ENCODE peak calls at places on chromosomes 5 and 9, in six cellular contexts. R is left ventricle myocardium inferior, O is neural crest cell, U is tibial nerve, S is body of pancreas, B is left lung. N is an unnamed sample.

GRCh38 chr9:132268725-132269352 is 85.9 kb downstream of the SETX start:
- DNase-seq in R (peak), O (peak), U (peak), S (peak), B (peak), N (peak)

GRCh38 chr5:88944751-88945507 is 61.9 kb upstream of the MEF2C start:
- DNase-seq in R (no peak), O (no peak), U (no peak), S (no peak), B (no peak), N (no peak)

GRCh38 chr9:121434946-121435345 is 64.7 kb downstream of the GGTA1 start:
- DNase-seq in R (no peak), O (no peak), U (no peak), S (no peak), B (no peak), N (no peak)

GRCh38 chr5:74028406-74028805 is 402.4 kb downstream of the ARHGEF28 start:
- DNase-seq in R (no peak), O (no peak), U (no peak), S (no peak), B (no peak), N (no peak)

GRCh38 chr9:36781532-36781931 is 208.8 kb downstream of the MELK start:
- DNase-seq in R (no peak), O (no peak), U (no peak), S (no peak), B (no peak), N (no peak)

GRCh38 chr5:107322936-107323335 is 347.8 kb downstream of the EFNA5 start:
- DNase-seq in R (no peak), O (no peak), U (no peak), S (no peak), B (no peak), N (no peak)

GRCh38 chr5:80688648-80689420 is 34.1 kb upstream of the DHFR start:
- DNase-seq in R (no peak), O (no peak), U (no peak), S (no peak), B (no peak), N (no peak)

GRCh38 chr9:127569819-127570401 is 42.2 kb upstream of the STXBP1 start:
- DNase-seq in R (no peak), O (no peak), U (no peak), S (peak), B (no peak), N (no peak)

GRCh38 chr5:82594097-82594496 is 315.9 kb upstream of the RPS23 start:
- DNase-seq in R (no peak), O (no peak), U (no peak), S (no peak), B (no peak), N (no peak)

GRCh38 chr9:22049411-22049810 is 40.3 kb upstream of the CDKN2B start:
- DNase-seq in R (no peak), O (no peak), U (peak), S (no peak), B (no peak), N (no peak)

GRCh38 chr5:163894645-163895044 is 389.2 kb downstream of the MAT2B start:
- DNase-seq in R (no peak), O (no peak), U (no peak), S (no peak), B (no peak), N (no peak)

GRCh38 chr5:102922111-102922510 is 167.0 kb downstream of the PAM start:
- DNase-seq in R (no peak), O (no peak), U (no peak), S (no peak), B (no peak), N (no peak)

GRCh38 chr5:133589286-133589685 is 23.1 kb downstream of the FSTL4 start:
- DNase-seq in R (no peak), O (no peak), U (no peak), S (no peak), B (no peak), N (no peak)
- TF ChIP-seq CTCF in R (no peak), O (no peak), U (no peak), S (no peak), B (no peak), N (no peak)

DNA sequence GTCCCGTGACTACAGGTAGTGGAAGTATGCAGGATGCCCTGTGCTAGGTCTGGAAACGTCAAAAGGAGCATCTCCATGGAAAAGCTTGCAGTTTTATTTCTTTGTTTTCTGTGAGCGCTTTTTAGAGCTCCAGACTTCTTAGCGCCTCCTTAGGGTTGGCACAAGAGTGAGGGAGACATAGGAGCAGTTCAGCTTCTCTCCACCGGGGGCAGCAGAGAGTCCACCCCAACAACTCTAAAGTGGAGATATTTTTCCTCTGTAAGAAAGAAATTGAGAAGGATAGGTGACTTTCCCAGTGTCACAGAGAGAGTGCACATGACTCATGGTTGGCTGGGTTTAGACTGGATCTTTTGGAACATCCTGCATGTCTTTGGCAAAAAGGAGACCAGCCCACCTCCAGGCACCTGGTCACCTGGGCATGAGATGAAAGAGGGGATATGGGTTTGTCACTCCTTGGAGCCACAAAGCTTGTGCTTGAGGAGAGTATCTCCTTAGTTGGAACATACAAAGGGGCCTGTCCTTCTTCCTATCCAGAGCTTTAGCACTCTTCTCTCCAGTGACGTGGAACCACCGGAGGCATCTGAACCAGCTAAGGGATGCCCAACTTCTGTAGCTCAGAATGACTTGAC is 637.7 kb downstream of the SEMA5A start:
- DNase-seq in R (no peak), O (peak), U (no peak), S (peak), B (no peak), N (peak)
- TF ChIP-seq CTCF in R (peak), O (peak), U (peak), S (peak), B (peak), N (peak)

GRCh38 chr5:110402562-110402961 is 323.9 kb downstream of the TMEM232 start:
- DNase-seq in R (no peak), O (no peak), U (no peak), S (no peak), B (no peak), N (no peak)

GRCh38 chr5:110398951-110399350 is 327.5 kb downstream of the TMEM232 start:
- DNase-seq in R (no peak), O (no peak), U (no peak), S (no peak), B (no peak), N (no peak)

DNA sequence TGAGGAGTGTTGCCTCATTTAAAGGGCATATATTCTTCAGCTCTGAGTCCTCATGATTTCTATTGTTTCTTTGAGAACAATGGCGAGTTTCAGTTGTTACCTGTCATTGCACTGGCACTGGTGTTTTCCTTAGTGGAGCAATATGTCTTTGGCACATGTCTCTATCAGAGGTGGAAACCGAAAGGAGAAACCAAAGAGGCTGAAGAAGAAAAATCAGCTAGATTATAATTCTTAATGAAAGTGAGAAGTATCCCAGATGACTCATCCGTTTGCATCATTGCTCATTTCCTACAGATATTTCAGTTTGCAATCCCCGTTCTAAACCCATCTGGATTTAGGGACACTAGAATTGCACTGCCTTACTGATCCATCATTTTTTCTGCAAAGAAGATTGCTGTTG is 324.6 kb downstream of the TMEM232 start:
- DNase-seq in R (no peak), O (no peak), U (no peak), S (no peak), B (no peak), N (no peak)
- TF ChIP-seq CTCF in R (no peak), O (no peak), U (no peak), S (no peak), B (no peak), N (no peak)

GRCh38 chr5:170740586-170741205 is 42.8 kb upstream of the GABRP start:
- DNase-seq in R (no peak), O (no peak), U (no peak), S (no peak), B (no peak), N (no peak)

GRCh38 chr5:170738840-170739239 is 44.7 kb upstream of the GABRP start:
- DNase-seq in R (no peak), O (no peak), U (no peak), S (peak), B (no peak), N (no peak)

GRCh38 chr5:170737591-170737990 is 45.9 kb upstream of the GABRP start:
- DNase-seq in R (no peak), O (no peak), U (no peak), S (no peak), B (no peak), N (no peak)

GRCh38 chr5:170741801-170742200 is 41.7 kb upstream of the GABRP start:
- DNase-seq in R (no peak), O (no peak), U (no peak), S (no peak), B (no peak), N (no peak)

GRCh38 chr5:170739446-170739845 is 44.1 kb upstream of the GABRP start:
- DNase-seq in R (no peak), O (no peak), U (no peak), S (no peak), B (no peak), N (no peak)
- TF ChIP-seq CTCF in R (no peak), O (no peak), U (no peak), S (no peak), B (no peak), N (no peak)

GRCh38 chr9:90770927-90771326 is 30.7 kb upstream of the SYK start:
- DNase-seq in R (no peak), O (no peak), U (no peak), S (no peak), B (no peak), N (no peak)

GRCh38 chr9:90775657-90776056 is 26.0 kb upstream of the SYK start:
- DNase-seq in R (no peak), O (no peak), U (no peak), S (no peak), B (no peak), N (no peak)

GRCh38 chr9:90772381-90772780 is 29.2 kb upstream of the SYK start:
- DNase-seq in R (no peak), O (no peak), U (no peak), S (no peak), B (no peak), N (no peak)

GRCh38 chr9:90773593-90773992 is 28.0 kb upstream of the SYK start:
- DNase-seq in R (no peak), O (no peak), U (no peak), S (no peak), B (no peak), N (no peak)

GRCh38 chr9:90774682-90775081 is 26.9 kb upstream of the SYK start:
- DNase-seq in R (no peak), O (no peak), U (no peak), S (no peak), B (no peak), N (no peak)
- TF ChIP-seq CTCF in R (no peak), O (no peak), U (no peak), S (no peak), B (no peak), N (no peak)

DNA sequence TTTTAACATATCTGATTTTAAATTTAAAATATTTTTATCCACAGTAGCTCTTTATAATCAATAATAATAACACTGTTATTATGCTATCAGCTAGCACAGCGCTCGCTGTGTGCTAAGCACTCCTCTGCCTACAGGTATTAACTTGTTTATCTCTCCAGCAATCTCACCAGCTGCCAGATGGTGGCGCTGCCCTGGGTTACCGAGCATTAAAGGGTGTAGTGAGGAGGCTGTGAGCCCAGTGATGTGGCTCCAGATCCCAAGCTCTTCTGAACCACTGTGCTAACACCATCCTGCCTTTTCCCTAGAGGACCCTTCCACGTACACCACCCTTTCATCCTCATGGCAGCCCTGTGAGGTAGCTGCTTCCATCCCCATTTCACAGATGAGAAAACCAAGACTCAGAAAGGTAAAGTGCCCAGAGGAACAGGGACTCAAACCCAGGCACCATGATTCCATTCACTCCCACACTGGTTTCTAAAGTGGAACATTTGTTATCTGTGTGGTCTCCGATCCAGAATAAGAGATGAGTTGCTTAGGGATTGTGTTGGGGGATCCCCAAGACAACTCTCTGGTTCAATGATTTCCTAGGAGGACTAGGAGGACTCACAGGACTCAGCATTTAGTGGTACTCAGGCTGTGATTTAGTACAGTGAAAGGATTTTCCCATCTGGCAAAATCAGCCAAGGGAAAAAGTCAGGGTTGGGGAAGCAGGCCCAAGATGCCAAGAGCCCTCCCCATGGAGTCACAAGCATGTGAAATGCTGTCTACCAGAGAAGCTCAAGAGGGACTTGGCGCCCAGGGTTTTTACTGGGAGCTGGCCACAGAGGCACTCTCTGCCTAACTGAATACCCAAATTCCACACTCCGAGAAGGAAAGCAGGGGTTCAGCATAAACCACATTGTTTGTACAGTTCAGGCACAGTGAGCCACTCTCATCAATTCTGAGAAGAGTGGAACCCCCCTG is 7.0 kb downstream of the IGFBPL1 start:
- DNase-seq in R (no peak), O (peak), U (no peak), S (no peak), B (no peak), N (peak)
- TF ChIP-seq CTCF in R (peak), O (peak), U (peak), S (no peak), B (peak), N (peak)